ENCODE peak calls at places on chromosomes 6 and 20, in five cellular contexts. X is A549, U is HFF-Myc, W is mesendoderm, H is adipocyte. K is an unnamed sample.

GRCh38 chr6:46959419-46959818 is 37.7 kb upstream of the ADGRF5 start:
- DNase-seq in X (no peak), U (no peak), W (no peak), H (no peak), K (no peak)

GRCh38 chr6:13724174-13724573 is 12.5 kb upstream of the RANBP9 start:
- DNase-seq in X (no peak), U (no peak), W (peak; percentile 13), H (no peak), K (no peak)

GRCh38 chr6:36954262-36954931 is at the start of gene PI16:
- DNase-seq in X (no peak), U (no peak), W (no peak), H (no peak), K (no peak)

GRCh38 chr20:36340593-36340990 is 34.5 kb downstream of the DLGAP4 start:
- DNase-seq in X (no peak), U (no peak), W (no peak), H (no peak), K (no peak)

GRCh38 chr20:13822459-13822858 is 37.6 kb downstream of the NDUFAF5 start:
- DNase-seq in X (no peak), U (no peak), W (peak; percentile 60), H (no peak), K (no peak)

GRCh38 chr6:48074368-48074767 is 36.6 kb downstream of the PTCHD4 start:
- DNase-seq in X (no peak), U (no peak), W (peak; percentile 28), H (peak; percentile 50), K (no peak)

GRCh38 chr20:49280463-49281058 is 2.7 kb upstream of the ZNFX1 start:
- DNase-seq in X (no peak), U (no peak), W (peak; percentile 18), H (no peak), K (peak; percentile 6)

GRCh38 chr6:84581494-84582259 is 182.7 kb downstream of the TBX18 start:
- DNase-seq in X (no peak), U (no peak), W (no peak), H (peak; percentile 63), K (no peak)

GRCh38 chr6:37628611-37629320 is 68.9 kb downstream of the MDGA1 start:
- DNase-seq in X (no peak), U (no peak), W (no peak), H (peak; percentile 44), K (no peak)

GRCh38 chr6:74459260-74459659 is 746.6 kb downstream of the COL12A1 start:
- DNase-seq in X (no peak), U (no peak), W (no peak), H (no peak), K (no peak)

GRCh38 chr20:45041464-45042337 is 59.2 kb downstream of the KCNS1 start:
- DNase-seq in X (no peak), U (peak; percentile 48), W (peak; percentile 96), H (peak; percentile 59), K (no peak)

K was measured in HAP-1.